ENCODE peak calls at places on chromosomes 6 and 20, in seven cellular contexts. D, G, O, L, N, F and U are unnamed samples.

GRCh38 chr20:63648895-63649589 is 4.2 kb downstream of the STMN3 start:
- DNase-seq in D (no peak), G (no peak), O (no peak), L (no peak), N (no peak), F (no peak), U (no peak)

GRCh38 chr6:151544453-151544852 is 50.6 kb downstream of the CCDC170 start:
- DNase-seq in D (no peak), G (no peak), O (no peak), L (no peak), N (no peak), F (no peak), U (no peak)

GRCh38 chr20:57289401-57290177 is 23.1 kb upstream of the BMP7 start:
- DNase-seq in D (no peak), G (no peak), O (no peak), L (no peak), N (no peak), F (no peak), U (no peak)

GRCh38 chr6:82365011-82365751 is 1.6 kb downstream of the TPBG start:
- DNase-seq in D (peak; percentile 24), G (no peak), O (peak; percentile 73), L (no peak), N (no peak), F (no peak), U (peak; percentile 71)

GRCh38 chr20:34112600-34113061 is 588 bp upstream of the EIF2S2 start:
- DNase-seq in D (no peak), G (no peak), O (peak; percentile 60), L (no peak), N (peak; percentile 48), F (no peak), U (peak; percentile 38)

GRCh38 chr20:25549866-25550477 is 35.4 kb downstream of the NINL start:
- DNase-seq in D (no peak), G (no peak), O (no peak), L (no peak), N (peak; percentile 74), F (no peak), U (peak; percentile 28)

GRCh38 chr6:37725967-37726366 is 28.3 kb upstream of the MDGA1 start:
- DNase-seq in D (no peak), G (no peak), O (no peak), L (no peak), N (no peak), F (no peak), U (no peak)

GRCh38 chr6:161522286-161522685 is 248.4 kb upstream of the AGPAT4 start:
- DNase-seq in D (no peak), G (no peak), O (no peak), L (no peak), N (no peak), F (no peak), U (no peak)

GRCh38 chr6:132598473-132598872 is 8.9 kb upstream of the TAAR5 start:
- DNase-seq in D (peak; percentile 44), G (no peak), O (peak; percentile 3), L (peak; percentile 13), N (peak; percentile 57), F (no peak), U (no peak)

GRCh38 chr20:37845261-37845681 is 57.7 kb upstream of the VSTM2L start:
- DNase-seq in D (no peak), G (no peak), O (peak; percentile 31), L (no peak), N (no peak), F (no peak), U (peak; percentile 40)

GRCh38 chr6:43078651-43079050 is 2.5 kb downstream of the PTK7 start:
- DNase-seq in D (no peak), G (no peak), O (no peak), L (no peak), N (no peak), F (no peak), U (no peak)

GRCh38 chr6:34386316-34387137 is 5.9 kb downstream of the NUDT3 start:
- DNase-seq in D (no peak), G (no peak), O (no peak), L (no peak), N (peak; percentile 78), F (no peak), U (no peak)

GRCh38 chr20:38723069-38723981 is 961 bp upstream of the SLC32A1 start:
- DNase-seq in D (no peak), G (no peak), O (peak; percentile 55), L (no peak), N (no peak), F (no peak), U (peak; percentile 27)

GRCh38 chr6:34234667-34235604 is 1.7 kb upstream of the HMGA1 start:
- DNase-seq in D (no peak), G (no peak), O (no peak), L (peak; percentile 89), N (no peak), F (no peak), U (no peak)

GRCh38 chr6:17817763-17818162 is 111.0 kb upstream of the NUP153 start:
- DNase-seq in D (no peak), G (no peak), O (no peak), L (no peak), N (no peak), F (no peak), U (no peak)

GRCh38 chr6:17816921-17817611 is 110.3 kb upstream of the NUP153 start:
- DNase-seq in D (no peak), G (no peak), O (no peak), L (no peak), N (peak; percentile 75), F (no peak), U (no peak)

DNA sequence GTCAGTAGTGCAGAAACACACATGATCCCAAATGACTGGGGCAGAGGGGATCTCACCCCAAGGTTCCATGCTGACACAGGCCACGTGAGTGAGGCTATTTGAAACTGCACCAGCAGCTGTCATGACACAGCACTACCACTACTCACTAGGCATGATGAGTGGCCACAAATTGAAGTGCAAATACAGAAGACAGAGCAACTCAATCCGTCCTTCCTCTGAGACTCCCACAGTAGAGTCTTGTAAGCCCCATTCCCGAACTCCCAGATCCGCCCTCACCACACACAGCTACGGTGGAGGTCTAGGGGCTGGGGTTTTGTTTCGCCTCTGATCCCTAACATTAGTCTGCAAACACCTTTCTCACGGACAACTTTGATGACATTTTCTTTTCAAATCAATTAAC is 113.3 kb upstream of the NUP153 start:
- DNase-seq in D (no peak), G (no peak), O (no peak), L (peak; percentile 56), N (peak; percentile 32), F (no peak), U (no peak)
- TF ChIP-seq JUND in D (no peak), G (no peak), O (no peak), L (peak; percentile 77), N (no peak), F (no peak), U (no peak)

GRCh38 chr20:59823030-59823423 is 110.4 kb downstream of the SYCP2 start:
- DNase-seq in D (no peak), G (no peak), O (peak; percentile 9), L (no peak), N (no peak), F (no peak), U (no peak)
- TF ChIP-seq JUND in D (no peak), G (no peak), O (no peak), L (no peak), N (no peak), F (no peak), U (no peak)

DNA sequence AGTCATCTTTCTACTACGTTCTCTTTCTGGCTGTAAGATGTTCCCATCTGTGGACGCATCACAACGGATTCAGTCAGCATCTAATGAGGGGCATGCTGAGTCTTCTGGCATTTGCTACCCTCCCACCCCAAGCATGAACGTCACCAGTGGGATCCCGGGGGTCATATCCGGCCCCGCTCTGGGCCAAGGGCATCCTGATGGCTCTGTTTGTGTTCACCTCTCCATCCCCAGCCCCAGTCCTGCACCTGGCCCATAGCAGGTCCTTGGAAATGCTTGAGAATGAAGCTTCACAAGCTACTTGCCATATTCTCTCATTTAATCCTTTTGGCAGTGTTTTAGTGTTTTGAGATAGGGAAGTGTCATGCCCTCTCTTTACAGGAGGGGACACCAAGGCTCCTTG is 14.9 kb downstream of the APCDD1L start:
- DNase-seq in D (no peak), G (no peak), O (no peak), L (no peak), N (no peak), F (no peak), U (no peak)
- TF ChIP-seq JUND in D (no peak), G (no peak), O (no peak), L (no peak), N (no peak), F (no peak), U (no peak)

DNA sequence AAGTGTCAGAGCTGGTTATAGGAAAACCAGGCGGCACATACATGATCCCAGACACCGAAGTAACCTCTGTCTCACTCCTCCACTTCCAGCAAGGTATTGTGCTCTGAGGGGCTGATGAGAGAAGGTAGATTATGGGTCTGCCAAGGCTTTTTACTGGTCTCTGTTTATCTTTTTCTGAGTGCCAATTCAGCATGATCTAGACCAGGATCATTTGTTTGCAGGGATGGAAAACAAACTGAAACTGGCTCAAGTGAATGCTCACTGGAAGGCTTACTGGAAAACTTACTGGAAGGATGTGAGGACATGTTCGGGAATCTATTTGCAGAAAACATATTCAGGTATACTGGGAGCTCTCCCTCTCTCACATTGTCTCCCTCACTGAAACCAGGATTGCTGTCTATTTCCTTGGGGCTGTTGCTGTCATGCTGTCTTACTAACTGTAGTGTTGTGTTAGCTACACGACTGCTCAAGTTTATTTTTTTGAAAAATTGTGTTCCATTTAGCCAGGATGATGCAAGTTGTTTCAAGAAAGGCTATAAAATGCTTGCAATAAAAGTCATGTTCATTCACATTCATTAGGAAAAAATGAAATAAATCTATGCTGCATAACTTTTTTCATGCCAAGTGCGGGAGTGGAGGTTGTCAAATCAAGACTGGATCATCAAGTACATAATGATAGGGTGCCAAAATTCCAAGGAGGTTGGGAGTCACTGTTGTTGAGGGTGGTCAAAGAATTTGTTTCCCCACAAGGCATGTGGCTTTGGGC is 37.0 kb downstream of the KLHL31 start:
- DNase-seq in D (no peak), G (no peak), O (no peak), L (no peak), N (no peak), F (no peak), U (no peak)
- TF ChIP-seq JUND in D (no peak), G (no peak), O (no peak), L (no peak), N (no peak), F (no peak), U (no peak)